ENCODE peak calls at places on chromosomes 11 and 22, in five cellular contexts. E is midbrain, J is AG09319, G is cardiac fibroblast, V is psoas muscle. L is an unnamed sample.

GRCh38 chr11:27619039-27619438 is 81.2 kb downstream of the BDNF start:
- DNase-seq in E (no peak), J (no peak), G (no peak), V (no peak), L (no peak)

GRCh38 chr11:113484223-113484622 is 9.0 kb upstream of the DRD2 start:
- DNase-seq in E (no peak), J (no peak), G (no peak), V (no peak), L (no peak)

GRCh38 chr11:70028147-70028855 is 49.8 kb upstream of the ANO1 start:
- DNase-seq in E (no peak), J (no peak), G (no peak), V (no peak), L (no peak)

GRCh38 chr11:72605958-72606357 is 68.3 kb downstream of the PDE2A start:
- DNase-seq in E (no peak), J (no peak), G (peak; percentile 60), V (no peak), L (no peak)

GRCh38 chr11:113991170-113991569 is 16.3 kb downstream of the HTR3A start:
- DNase-seq in E (no peak), J (no peak), G (peak; percentile 58), V (no peak), L (peak; percentile 5)

GRCh38 chr11:2833051-2833937 is 52.3 kb downstream of the CDKN1C start:
- DNase-seq in E (no peak), J (no peak), G (no peak), V (peak; percentile 4), L (no peak)

GRCh38 chr11:117595440-117595839 is 201.6 kb downstream of the DSCAML1 start:
- DNase-seq in E (no peak), J (no peak), G (no peak), V (no peak), L (no peak)

GRCh38 chr11:126100681-126101080 is 38.0 kb upstream of the CDON start:
- DNase-seq in E (no peak), J (no peak), G (no peak), V (no peak), L (no peak)

GRCh38 chr22:46432164-46433068 is 96.9 kb downstream of the TRMU start:
- DNase-seq in E (no peak), J (no peak), G (no peak), V (no peak), L (no peak)

GRCh38 chr11:94602430-94603372 is 35.5 kb downstream of the PIWIL4 start:
- DNase-seq in E (peak; percentile 64), J (no peak), G (peak; percentile 75), V (peak; percentile 61), L (peak; percentile 80)

GRCh38 chr11:117815262-117815803 is 9.2 kb downstream of the FXYD2 start:
- DNase-seq in E (peak; percentile 31), J (no peak), G (no peak), V (no peak), L (no peak)

GRCh38 chr11:45568031-45568430 is 97.4 kb downstream of the CHST1 start:
- DNase-seq in E (no peak), J (no peak), G (no peak), V (no peak), L (no peak)

GRCh38 chr11:102361100-102362021 is 14.3 kb downstream of the BIRC2 start:
- DNase-seq in E (no peak), J (no peak), G (no peak), V (no peak), L (no peak)

GRCh38 chr11:70952171-70952570 is 300.2 kb downstream of the SHANK2 start:
- DNase-seq in E (peak; percentile 8), J (no peak), G (no peak), V (no peak), L (no peak)

GRCh38 chr11:38927993-38928392 is 2330.0 kb upstream of the RAG2 start:
- DNase-seq in E (no peak), J (no peak), G (no peak), V (no peak), L (no peak)

L was measured in foreskin melanocyte.